ENCODE peak calls at places on chromosomes 4 and X, in five cellular contexts. One of them, this sample, is unnamed.

GRCh38 chr4:83149885-83150562 is 35.5 kb upstream of the PLAC8 start:
- DNase-seq in HepG2: no peak
- DNase-seq in CD4-positive, alpha-beta T cell: no peak
- DNase-seq in tibial artery: no peak
- DNase-seq in AG04449: no peak
- DNase-seq in this sample: no peak

GRCh38 chr4:8818063-8818881 is 53.4 kb downstream of the HMX1 start:
- DNase-seq in CD4-positive, alpha-beta T cell: no peak
- DNase-seq in HepG2: no peak
- DNase-seq in AG04449: no peak
- DNase-seq in tibial artery: peak; percentile 44
- DNase-seq in this sample: peak; percentile 15

GRCh38 chr4:155759372-155760252 is 791 bp downstream of the GUCY1B1 start:
- DNase-seq in AG04449: no peak
- DNase-seq in HepG2: no peak
- DNase-seq in tibial artery: peak; percentile 76
- DNase-seq in CD4-positive, alpha-beta T cell: no peak
- DNase-seq in this sample: no peak

GRCh38 chrX:55187281-55187680 is 32.9 kb upstream of the PAGE5 start:
- DNase-seq in HepG2: no peak
- DNase-seq in CD4-positive, alpha-beta T cell: no peak
- DNase-seq in tibial artery: no peak
- DNase-seq in AG04449: no peak
- DNase-seq in this sample: no peak

GRCh38 chrX:18931972-18932371 is 51.9 kb downstream of the PHKA2 start:
- DNase-seq in HepG2: peak; percentile 2
- DNase-seq in AG04449: no peak
- DNase-seq in CD4-positive, alpha-beta T cell: no peak
- DNase-seq in tibial artery: no peak
- DNase-seq in this sample: no peak

GRCh38 chrX:136176399-136176825 is 29.1 kb downstream of the FHL1 start:
- DNase-seq in AG04449: peak; percentile 68
- DNase-seq in HepG2: no peak
- DNase-seq in tibial artery: peak; percentile 74
- DNase-seq in CD4-positive, alpha-beta T cell: no peak
- DNase-seq in this sample: no peak

GRCh38 chr4:81473086-81473396 is 1.3 kb upstream of the RASGEF1B start:
- DNase-seq in CD4-positive, alpha-beta T cell: no peak
- DNase-seq in HepG2: no peak
- DNase-seq in AG04449: no peak
- DNase-seq in tibial artery: no peak
- DNase-seq in this sample: no peak

GRCh38 chr4:183872531-183872930 is 32.6 kb upstream of the STOX2 start:
- DNase-seq in AG04449: no peak
- DNase-seq in CD4-positive, alpha-beta T cell: no peak
- DNase-seq in tibial artery: no peak
- DNase-seq in HepG2: no peak
- DNase-seq in this sample: no peak

GRCh38 chrX:13110427-13111324 is 66.3 kb upstream of the FAM9C start:
- DNase-seq in CD4-positive, alpha-beta T cell: no peak
- DNase-seq in tibial artery: peak; percentile 83
- DNase-seq in HepG2: no peak
- DNase-seq in AG04449: peak; percentile 82
- DNase-seq in this sample: no peak

GRCh38 chr4:90165883-90166282 is 38.7 kb downstream of the CCSER1 start:
- DNase-seq in HepG2: no peak
- DNase-seq in tibial artery: no peak
- DNase-seq in AG04449: no peak
- DNase-seq in CD4-positive, alpha-beta T cell: no peak
- DNase-seq in this sample: no peak

GRCh38 chr4:2811830-2812599 is 19.1 kb downstream of the SH3BP2 start:
- DNase-seq in tibial artery: peak; percentile 85
- DNase-seq in AG04449: no peak
- DNase-seq in CD4-positive, alpha-beta T cell: no peak
- DNase-seq in HepG2: peak; percentile 59
- DNase-seq in this sample: peak; percentile 91

GRCh38 chr4:83255584-83255983 is 29.0 kb downstream of the COQ2 start:
- DNase-seq in AG04449: peak; percentile 36
- DNase-seq in tibial artery: no peak
- DNase-seq in CD4-positive, alpha-beta T cell: no peak
- DNase-seq in HepG2: no peak
- DNase-seq in this sample: no peak

GRCh38 chr4:38415682-38416081 is 248.3 kb upstream of the KLF3 start:
- DNase-seq in HepG2: peak; percentile 45
- DNase-seq in CD4-positive, alpha-beta T cell: no peak
- DNase-seq in tibial artery: no peak
- DNase-seq in AG04449: no peak
- DNase-seq in this sample: no peak

GRCh38 chr4:153348006-153348405 is 3.5 kb downstream of the MND1 start:
- DNase-seq in AG04449: no peak
- DNase-seq in HepG2: no peak
- DNase-seq in tibial artery: no peak
- DNase-seq in CD4-positive, alpha-beta T cell: no peak
- DNase-seq in this sample: no peak

GRCh38 chr4:106522839-106523238 is 154.3 kb upstream of the GIMD1 start:
- DNase-seq in AG04449: no peak
- DNase-seq in CD4-positive, alpha-beta T cell: no peak
- DNase-seq in HepG2: peak; percentile 37
- DNase-seq in tibial artery: no peak
- DNase-seq in this sample: no peak

GRCh38 chr4:183532823-183533222 is 28.0 kb downstream of the ING2 start:
- DNase-seq in CD4-positive, alpha-beta T cell: no peak
- DNase-seq in AG04449: peak; percentile 33
- DNase-seq in HepG2: no peak
- DNase-seq in tibial artery: no peak
- DNase-seq in this sample: no peak

GRCh38 chr4:60737858-60738257 is 462.3 kb upstream of the ADGRL3 start:
- DNase-seq in HepG2: no peak
- DNase-seq in AG04449: no peak
- DNase-seq in CD4-positive, alpha-beta T cell: no peak
- DNase-seq in tibial artery: no peak
- DNase-seq in this sample: no peak

GRCh38 chr4:108881190-108881589 is 118.3 kb upstream of the ETNPPL start:
- DNase-seq in CD4-positive, alpha-beta T cell: no peak
- DNase-seq in HepG2: no peak
- DNase-seq in tibial artery: no peak
- DNase-seq in AG04449: peak; percentile 82
- DNase-seq in this sample: no peak

GRCh38 chr4:82230310-82230709 is 143.5 kb downstream of the HNRNPD start:
- DNase-seq in CD4-positive, alpha-beta T cell: no peak
- DNase-seq in AG04449: no peak
- DNase-seq in tibial artery: no peak
- DNase-seq in HepG2: no peak
- DNase-seq in this sample: no peak

GRCh38 chr4:188002346-188002745 is 6.8 kb downstream of the ZFP42 start:
- DNase-seq in AG04449: no peak
- DNase-seq in CD4-positive, alpha-beta T cell: no peak
- DNase-seq in HepG2: no peak
- DNase-seq in tibial artery: no peak
- DNase-seq in this sample: no peak

GRCh38 chrX:40167240-40168182 is 69.8 kb upstream of the BCOR start:
- DNase-seq in AG04449: no peak
- DNase-seq in CD4-positive, alpha-beta T cell: no peak
- DNase-seq in tibial artery: peak; percentile 78
- DNase-seq in HepG2: no peak
- DNase-seq in this sample: no peak

GRCh38 chrX:104742345-104742744 is 176.3 kb downstream of the IL1RAPL2 start:
- DNase-seq in HepG2: no peak
- DNase-seq in CD4-positive, alpha-beta T cell: no peak
- DNase-seq in AG04449: no peak
- DNase-seq in tibial artery: no peak
- DNase-seq in this sample: no peak

DNA sequence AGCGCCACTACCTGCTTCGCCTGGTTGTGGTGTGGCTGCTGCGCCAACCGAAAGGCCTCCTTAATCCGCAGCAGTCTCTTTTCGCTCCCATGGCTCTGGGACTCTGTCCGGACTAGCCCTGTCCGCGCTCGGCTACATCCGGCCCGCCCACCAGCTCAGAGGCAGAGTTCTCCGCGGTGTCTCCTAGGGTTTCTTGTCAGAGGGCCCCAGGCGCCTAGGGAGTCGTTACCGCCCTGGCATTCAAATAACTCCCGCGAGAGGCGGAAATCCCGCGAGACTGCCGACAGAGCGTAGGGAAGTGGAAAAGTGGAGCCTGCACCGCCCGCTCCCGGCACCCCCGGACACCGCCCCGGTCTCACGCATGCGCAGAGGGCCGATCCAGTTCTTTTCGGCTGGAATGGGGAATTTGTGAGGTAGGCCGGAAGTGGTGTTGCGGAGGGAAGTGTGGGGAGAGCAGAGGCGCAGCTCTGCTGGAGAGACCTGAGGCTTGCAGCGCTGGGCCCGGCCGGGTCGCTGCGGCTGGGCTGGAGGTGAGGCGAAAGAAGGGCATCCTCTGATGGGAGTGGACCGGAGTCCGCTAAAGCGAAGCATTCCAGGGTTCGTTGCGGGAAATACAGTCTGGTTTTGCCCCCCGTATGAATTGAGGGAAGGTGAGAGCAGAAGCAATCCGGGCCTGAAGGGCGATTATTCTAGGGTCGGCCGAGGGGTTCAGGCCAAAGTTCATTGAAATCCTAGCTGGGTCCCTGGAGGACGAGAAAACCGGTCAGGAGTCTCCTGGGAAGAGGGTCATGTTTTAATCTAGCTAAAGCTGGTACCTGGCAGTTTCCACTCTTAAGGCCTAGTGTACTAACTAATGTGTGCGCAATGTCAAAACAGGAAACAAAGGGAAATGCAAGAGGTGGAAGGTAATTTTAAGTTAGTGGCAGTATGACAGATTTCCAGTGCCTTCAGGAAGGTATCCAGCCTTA is at the start of gene FAM200B:
- DNase-seq in AG04449: peak; percentile 84
- DNase-seq in HepG2: peak; percentile 97
- DNase-seq in CD4-positive, alpha-beta T cell: peak; percentile 98
- DNase-seq in tibial artery: peak; percentile 99
- DNase-seq in this sample: peak; percentile 95
- TF ChIP-seq CTCF in AG04449: no peak
- TF ChIP-seq CTCF in HepG2: peak; percentile 7
- TF ChIP-seq CTCF in CD4-positive, alpha-beta T cell: no peak
- TF ChIP-seq CTCF in tibial artery: peak; percentile 29
- TF ChIP-seq CTCF in this sample: no peak

GRCh38 chr4:132230025-132230424 is 919.1 kb upstream of the PCDH10 start:
- DNase-seq in tibial artery: no peak
- DNase-seq in AG04449: no peak
- DNase-seq in HepG2: no peak
- DNase-seq in CD4-positive, alpha-beta T cell: no peak
- DNase-seq in this sample: no peak

GRCh38 chr4:132228676-132229075 is 920.4 kb upstream of the PCDH10 start:
- DNase-seq in HepG2: no peak
- DNase-seq in tibial artery: no peak
- DNase-seq in CD4-positive, alpha-beta T cell: no peak
- DNase-seq in AG04449: no peak
- DNase-seq in this sample: no peak

DNA sequence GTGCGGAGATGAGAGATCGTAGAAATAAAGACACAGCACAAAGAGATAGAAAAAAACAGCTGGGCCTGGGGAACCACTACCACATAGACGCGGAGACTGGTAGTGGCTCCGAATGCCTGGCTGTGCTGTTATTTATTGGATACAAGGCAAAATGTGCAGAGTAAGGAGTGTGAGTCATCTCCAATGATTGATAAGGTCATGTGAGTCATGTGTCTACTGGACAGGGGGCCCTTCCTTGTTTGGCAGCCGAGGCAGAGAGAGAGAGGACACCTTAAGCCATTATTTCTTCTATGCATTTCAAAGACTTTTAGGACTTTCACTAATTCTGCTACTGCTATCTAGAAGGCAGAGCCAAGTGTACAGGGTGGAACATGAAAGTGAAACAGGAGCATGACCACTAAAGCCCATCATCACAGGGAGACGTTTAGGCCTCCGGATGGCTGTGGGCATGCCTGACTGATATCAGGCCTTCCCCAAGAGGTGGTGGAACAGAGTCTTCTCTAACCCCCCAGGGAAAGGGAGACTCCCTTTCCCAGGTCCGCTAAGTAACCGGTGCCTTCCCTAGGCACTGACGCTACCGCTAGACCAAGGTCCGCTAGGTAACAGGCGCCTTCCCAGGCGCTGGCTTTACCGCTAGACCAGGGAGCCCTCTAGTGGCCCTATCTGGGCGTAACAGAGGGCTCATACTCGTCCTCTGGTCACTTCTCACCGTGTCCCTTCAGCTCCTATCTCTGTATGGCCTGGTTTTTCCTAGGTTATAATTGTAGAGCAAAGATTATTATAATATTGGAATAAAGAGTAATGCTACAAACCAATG is 921.5 kb upstream of the PCDH10 start:
- DNase-seq in AG04449: no peak
- DNase-seq in tibial artery: no peak
- DNase-seq in CD4-positive, alpha-beta T cell: no peak
- DNase-seq in HepG2: peak; percentile 60
- DNase-seq in this sample: no peak
- TF ChIP-seq CTCF in AG04449: peak; percentile 44
- TF ChIP-seq CTCF in tibial artery: peak; percentile 10
- TF ChIP-seq CTCF in CD4-positive, alpha-beta T cell: no peak
- TF ChIP-seq CTCF in HepG2: peak; percentile 92
- TF ChIP-seq CTCF in this sample: no peak

DNA sequence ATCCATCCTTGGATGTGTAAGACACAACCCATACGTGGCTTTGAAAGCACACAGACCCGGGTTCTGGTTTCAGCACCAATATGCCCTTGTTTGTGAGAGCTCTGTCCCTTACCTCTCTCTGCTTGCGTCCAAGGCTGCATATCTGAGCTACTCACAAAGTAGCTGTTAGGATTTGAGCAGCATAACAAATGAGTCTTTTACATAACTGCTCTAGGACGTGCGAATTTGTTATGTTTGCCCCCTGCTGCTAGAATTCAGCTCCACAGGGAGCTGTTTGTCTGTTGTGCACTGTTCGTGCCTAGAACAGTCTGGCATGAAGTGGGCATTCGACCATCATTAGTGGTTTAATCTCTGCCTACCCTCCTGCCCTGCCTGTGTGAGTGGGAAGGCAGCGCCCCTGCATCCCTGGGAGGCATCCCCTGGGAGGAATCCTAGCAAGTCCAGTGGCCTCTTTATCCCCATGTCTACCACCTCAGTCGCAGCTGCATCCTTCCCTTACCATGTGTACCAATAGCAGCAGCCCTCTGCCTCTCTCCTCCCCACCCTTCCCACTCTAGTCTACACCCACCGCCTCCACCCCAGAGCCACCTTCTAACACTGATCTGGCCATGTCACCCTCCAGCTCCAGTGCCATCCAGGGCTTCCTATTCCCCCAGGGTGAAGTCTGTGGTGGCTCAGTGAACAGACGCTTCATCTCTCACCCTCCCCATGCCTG is 42.0 kb downstream of the SLC2A9 start:
- DNase-seq in CD4-positive, alpha-beta T cell: no peak
- DNase-seq in HepG2: no peak
- DNase-seq in AG04449: no peak
- DNase-seq in tibial artery: no peak
- DNase-seq in this sample: no peak
- TF ChIP-seq CTCF in CD4-positive, alpha-beta T cell: no peak
- TF ChIP-seq CTCF in HepG2: no peak
- TF ChIP-seq CTCF in AG04449: no peak
- TF ChIP-seq CTCF in tibial artery: no peak
- TF ChIP-seq CTCF in this sample: no peak

DNA sequence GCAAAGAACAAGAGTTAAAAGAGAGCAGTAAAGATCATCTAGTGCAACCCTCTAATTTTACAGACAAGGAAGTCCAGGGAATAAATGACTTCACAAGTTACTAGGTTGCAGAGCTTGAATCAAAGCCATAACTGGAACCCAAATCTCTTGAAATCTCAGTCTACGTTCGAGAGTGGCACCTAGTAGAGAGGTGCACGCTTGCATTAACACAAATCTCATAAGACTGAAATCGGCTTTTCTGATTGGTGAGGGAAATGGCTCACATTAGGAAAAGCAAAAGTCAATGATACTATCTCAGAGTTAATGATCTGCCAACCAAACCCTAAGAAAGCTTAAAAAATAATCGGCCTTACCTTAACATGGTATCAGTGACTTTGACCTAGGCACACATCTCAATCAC is 43.0 kb downstream of the FAT1 start:
- DNase-seq in HepG2: no peak
- DNase-seq in tibial artery: no peak
- DNase-seq in AG04449: no peak
- DNase-seq in CD4-positive, alpha-beta T cell: no peak
- DNase-seq in this sample: no peak
- TF ChIP-seq CTCF in HepG2: no peak
- TF ChIP-seq CTCF in tibial artery: no peak
- TF ChIP-seq CTCF in AG04449: no peak
- TF ChIP-seq CTCF in CD4-positive, alpha-beta T cell: no peak
- TF ChIP-seq CTCF in this sample: no peak

This sample was measured in CD14-positive monocyte.